ENCODE peak calls at places on chromosomes 4 and X, in ten cellular contexts. N, Z, E, M, U, K, T, H, S and F are unnamed samples.

GRCh38 chr4:55545133-55545532 is 1.6 kb downstream of the CLOCK start:
- DNase-seq in N (peak; percentile 21), Z (no peak), E (no peak), M (no peak), U (peak; percentile 21), K (no peak), T (peak; percentile 26), H (no peak), S (no peak), F (no peak)

GRCh38 chr4:108029731-108030130 is 40.0 kb downstream of the HADH start:
- DNase-seq in N (no peak), Z (no peak), E (no peak), M (no peak), U (peak; percentile 74), K (no peak), T (no peak), H (no peak), S (no peak), F (no peak)

GRCh38 chrX:68534696-68535095 is 35.8 kb downstream of the YIPF6 start:
- DNase-seq in N (no peak), Z (no peak), E (no peak), M (no peak), U (peak; percentile 33), K (no peak), T (no peak), H (no peak), S (no peak), F (no peak)

GRCh38 chr4:1462009-1462767 is 55.9 kb upstream of the NKX1-1 start:
- DNase-seq in N (no peak), Z (no peak), E (no peak), M (no peak), U (no peak), K (no peak), T (no peak), H (no peak), S (no peak), F (no peak)

GRCh38 chr4:7383251-7383650 is 51.5 kb downstream of the PSAPL1 start:
- DNase-seq in N (no peak), Z (no peak), E (no peak), M (peak; percentile 4), U (no peak), K (no peak), T (no peak), H (no peak), S (no peak), F (no peak)

GRCh38 chr4:22480928-22481327 is 34.9 kb downstream of the ADGRA3 start:
- DNase-seq in N (no peak), Z (no peak), E (no peak), M (no peak), U (no peak), K (no peak), T (no peak), H (no peak), S (no peak), F (no peak)

GRCh38 chrX:22664826-22665225 is 334.9 kb upstream of the DDX53 start:
- DNase-seq in N (no peak), Z (no peak), E (no peak), M (no peak), U (no peak), K (no peak), T (no peak), H (no peak), S (no peak), F (no peak)

GRCh38 chrX:20061869-20062254 is 54.8 kb downstream of the MAP7D2 start:
- DNase-seq in N (peak; percentile 51), Z (peak; percentile 57), E (no peak), M (no peak), U (peak; percentile 48), K (no peak), T (peak; percentile 68), H (no peak), S (no peak), F (peak; percentile 49)

GRCh38 chr4:83223781-83224180 is 60.8 kb downstream of the COQ2 start:
- DNase-seq in N (no peak), Z (no peak), E (no peak), M (no peak), U (no peak), K (no peak), T (no peak), H (no peak), S (no peak), F (peak; percentile 28)

GRCh38 chr4:8082517-8083055 is 76.0 kb downstream of the ABLIM2 start:
- DNase-seq in N (no peak), Z (no peak), E (no peak), M (no peak), U (no peak), K (no peak), T (peak; percentile 1), H (no peak), S (no peak), F (peak; percentile 13)

GRCh38 chrX:131854586-131854985 is 168.5 kb upstream of the STK26 start:
- DNase-seq in N (peak; percentile 7), Z (no peak), E (no peak), M (no peak), U (peak; percentile 5), K (no peak), T (peak; percentile 16), H (no peak), S (no peak), F (no peak)

GRCh38 chr4:175947117-175947722 is 118.4 kb upstream of the WDR17 start:
- DNase-seq in N (peak; percentile 66), Z (peak; percentile 2), E (no peak), M (no peak), U (peak; percentile 44), K (no peak), T (peak; percentile 50), H (no peak), S (no peak), F (no peak)

GRCh38 chr4:40939826-40940225 is 190.1 kb downstream of the NSUN7 start:
- DNase-seq in N (peak; percentile 57), Z (no peak), E (no peak), M (no peak), U (peak; percentile 35), K (no peak), T (no peak), H (no peak), S (no peak), F (no peak)

GRCh38 chr4:148204171-148204570 is 238.0 kb downstream of the NR3C2 start:
- DNase-seq in N (no peak), Z (no peak), E (no peak), M (no peak), U (no peak), K (no peak), T (no peak), H (no peak), S (no peak), F (no peak)

GRCh38 chrX:150298841-150299551 is 64.1 kb upstream of the MAMLD1 start:
- DNase-seq in N (no peak), Z (no peak), E (no peak), M (no peak), U (no peak), K (no peak), T (peak; percentile 3), H (no peak), S (no peak), F (no peak)

GRCh38 chrX:8042304-8042703 is 115.1 kb upstream of the PNPLA4 start:
- DNase-seq in N (no peak), Z (no peak), E (no peak), M (no peak), U (no peak), K (no peak), T (no peak), H (no peak), S (no peak), F (no peak)

GRCh38 chrX:356385-357034 is 30.2 kb downstream of the PPP2R3B start:
- DNase-seq in N (no peak), Z (peak; percentile 32), E (no peak), M (no peak), U (peak; percentile 80), K (no peak), T (peak; percentile 58), H (peak; percentile 86), S (no peak), F (peak; percentile 23)

GRCh38 chrX:15177316-15177715 is 92.6 kb downstream of the ASB9 start:
- DNase-seq in N (no peak), Z (no peak), E (no peak), M (no peak), U (no peak), K (no peak), T (no peak), H (no peak), S (no peak), F (no peak)

GRCh38 chrX:96480081-96480480 is 204.6 kb upstream of the DIAPH2 start:
- DNase-seq in N (peak; percentile 31), Z (no peak), E (no peak), M (no peak), U (peak; percentile 79), K (no peak), T (peak; percentile 37), H (no peak), S (no peak), F (no peak)

GRCh38 chrX:17697191-17697590 is 40.1 kb upstream of the SCML1 start:
- DNase-seq in N (peak; percentile 25), Z (no peak), E (no peak), M (no peak), U (peak; percentile 42), K (no peak), T (no peak), H (no peak), S (no peak), F (no peak)
- TF ChIP-seq CTCF in N (no peak), Z (peak; percentile 10), E (no peak), M (no peak), U (no peak), K (no peak), T (no peak), H (no peak), S (no peak), F (no peak)

GRCh38 chr4:68375667-68376559 is 26.0 kb upstream of the YTHDC1 start:
- DNase-seq in N (peak; percentile 69), Z (peak; percentile 51), E (no peak), M (no peak), U (peak; percentile 65), K (peak; percentile 46), T (peak; percentile 63), H (no peak), S (peak; percentile 25), F (peak; percentile 36)
- H3K4me3 ChIP-seq in N (peak overlapping the region; percentile 33), Z (peak overlapping the region; percentile 13), E (no peak overlapping the region), M (no peak overlapping the region), U (no peak overlapping the region), K (no peak overlapping the region), T (no peak overlapping the region), H (no peak overlapping the region), S (peak overlapping the region; percentile 35), F (peak overlapping the region; percentile 10)

DNA sequence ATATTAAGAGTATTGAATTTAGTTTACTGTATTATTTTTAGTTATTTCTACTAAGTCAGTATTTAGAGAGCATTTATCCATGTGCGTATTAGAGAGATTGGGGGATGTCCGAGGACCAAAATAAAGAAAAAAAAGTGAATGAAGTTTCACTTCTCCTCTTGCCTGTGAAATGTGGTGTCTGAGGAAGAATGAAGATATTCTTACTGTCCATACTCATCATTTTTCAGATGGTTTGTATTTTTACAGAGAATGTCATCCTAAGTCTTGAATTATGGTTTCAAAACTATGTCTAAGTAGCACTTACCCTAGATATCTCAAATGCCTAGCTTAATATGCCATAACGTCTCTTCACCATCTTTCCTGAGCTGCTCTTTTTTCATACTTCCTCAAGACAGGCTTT is 854.3 kb downstream of the C4orf33 start:
- DNase-seq in N (no peak), Z (no peak), E (no peak), M (no peak), U (no peak), K (no peak), T (no peak), H (no peak), S (no peak), F (no peak)
- TF ChIP-seq CTCF in N (no peak), Z (no peak), E (no peak), M (no peak), U (no peak), K (no peak), T (no peak), H (no peak), S (no peak), F (no peak)

GRCh38 chrX:1537031-1537715 is at the start of gene P2RY8:
- DNase-seq in N (no peak), Z (no peak), E (peak; percentile 19), M (peak; percentile 54), U (peak; percentile 48), K (no peak), T (no peak), H (peak; percentile 11), S (peak; percentile 48), F (no peak)
- H3K4me3 ChIP-seq in N (no peak within 1 kb of the TSS), Z (no peak within 1 kb of the TSS), E (no peak within 1 kb of the TSS), M (peak within 1 kb of the TSS; percentile 32), U (no peak within 1 kb of the TSS), K (no peak within 1 kb of the TSS), T (no peak within 1 kb of the TSS), H (no peak within 1 kb of the TSS), S (peak within 1 kb of the TSS; percentile 28), F (no peak within 1 kb of the TSS)